ENCODE peak calls at places on chromosomes 11 and 22, in seven cellular contexts. B is neural progenitor cell, V is GM23248, S is HCT116, X is GM23338, N is PC-3, G is MM.1S. Z is an unnamed sample.

GRCh38 chr11:114225662-114226061 is 70.5 kb upstream of the NNMT start:
- DNase-seq in B (no peak), S (no peak), N (no peak), G (no peak), X (no peak), V (no peak), Z (no peak)

GRCh38 chr11:45922425-45923082 is at the start of gene LARGE2:
- DNase-seq in V (no peak), X (peak), S (no peak), N (peak), G (peak), B (peak), Z (peak)

GRCh38 chr11:79030448-79030847 is 410.4 kb downstream of the TENM4 start:
- DNase-seq in N (no peak), B (no peak), G (no peak), V (no peak), S (no peak), X (no peak), Z (no peak)

GRCh38 chr22:46070215-46070721 is 80.1 kb upstream of the PPARA start:
- DNase-seq in V (peak), G (peak), N (peak), S (no peak), X (peak), B (peak), Z (peak)

GRCh38 chr11:104705475-104706195 is 192.6 kb downstream of the CASP12 start:
- DNase-seq in V (no peak), G (peak), X (no peak), B (no peak), S (no peak), N (peak), Z (peak)

GRCh38 chr22:18001040-18001893 is 23.1 kb downstream of the MICAL3 start:
- DNase-seq in B (peak), N (peak), G (peak), V (peak), S (peak), X (peak), Z (peak)

GRCh38 chr11:72378704-72379383 is 55.5 kb downstream of the CLPB start:
- DNase-seq in X (no peak), G (no peak), S (no peak), N (no peak), B (no peak), V (peak), Z (no peak)

GRCh38 chr11:10298342-10298741 is 4.3 kb upstream of the SBF2 start:
- DNase-seq in V (peak), S (no peak), N (peak), X (no peak), B (no peak), G (peak), Z (no peak)

GRCh38 chr11:17786824-17787525 is 52.4 kb downstream of the KCNC1 start:
- DNase-seq in B (peak), N (peak), G (no peak), S (peak), V (peak), X (no peak), Z (no peak)

GRCh38 chr11:44622190-44622650 is 56.8 kb downstream of the CD82 start:
- DNase-seq in S (no peak), V (no peak), N (no peak), G (no peak), X (no peak), B (no peak), Z (no peak)

DNA sequence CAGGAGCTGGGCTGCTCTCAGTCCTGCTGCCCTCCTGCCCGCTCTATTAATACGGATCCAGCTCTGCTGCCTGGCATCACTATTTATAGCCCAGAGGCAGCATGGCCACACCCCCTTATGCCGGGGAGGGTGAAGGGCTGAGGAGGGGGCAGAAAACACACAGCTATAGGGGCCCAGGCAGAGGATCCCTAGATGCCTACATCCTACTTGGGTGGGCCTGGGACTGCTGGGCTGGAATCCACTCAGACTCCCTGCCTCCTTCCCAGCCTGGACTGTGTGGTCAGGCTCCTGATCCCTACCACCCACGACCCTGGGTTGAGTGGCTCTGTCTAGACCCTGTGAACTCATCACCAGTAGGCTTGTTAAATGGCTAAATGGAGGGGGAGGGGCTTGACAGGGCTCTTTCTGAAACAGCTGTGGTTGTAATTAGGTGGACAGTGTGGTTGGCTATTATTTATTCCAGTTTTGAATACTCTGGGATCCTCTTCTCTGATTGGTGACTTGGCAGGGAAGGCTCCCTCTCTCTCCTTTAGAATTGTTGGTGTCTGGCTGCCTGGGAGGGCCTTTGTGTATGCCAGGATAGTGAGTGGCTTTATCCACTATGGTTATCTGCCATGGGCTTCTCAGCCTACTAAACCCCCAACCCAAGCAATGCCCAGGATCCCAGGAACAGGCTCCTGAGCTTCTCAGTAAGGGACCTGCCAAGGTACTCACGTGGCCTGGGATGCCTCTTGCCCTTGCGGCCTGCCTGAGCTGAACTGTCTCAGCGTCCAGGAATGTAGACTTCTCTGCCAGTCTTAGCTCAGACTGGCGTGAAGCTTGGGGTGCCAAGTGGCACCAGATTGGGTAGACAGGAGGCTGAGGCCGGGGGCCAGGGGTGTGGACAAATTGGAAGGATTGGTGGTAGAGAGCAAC is 15.2 kb downstream of the PHLDB1 start:
- DNase-seq in S (peak), G (no peak), B (peak), X (no peak), V (peak), N (peak), Z (no peak)
- TF ChIP-seq EZH2phosphoT487 in S (no peak), G (no peak), B (no peak), X (no peak), V (no peak), N (no peak), Z (no peak)

GRCh38 chr11:707817-708420 is 1.9 kb downstream of the EPS8L2 start:
- DNase-seq in N (peak), G (no peak), S (no peak), V (no peak), X (no peak), B (peak), Z (peak)

GRCh38 chr11:705646-706438 is at the start of gene EPS8L2:
- DNase-seq in S (no peak), V (peak), N (peak), B (peak), X (peak), G (no peak), Z (peak)

GRCh38 chr11:706957-707816 is 1.2 kb downstream of the EPS8L2 start:
- DNase-seq in V (peak), X (peak), G (no peak), B (peak), N (peak), S (no peak), Z (peak)

GRCh38 chr11:704799-705645 is 1.0 kb upstream of the EPS8L2 start:
- DNase-seq in B (no peak), X (no peak), N (peak), G (no peak), S (no peak), V (no peak), Z (peak)

GRCh38 chr11:706439-706956 is 467 bp downstream of the EPS8L2 start:
- DNase-seq in G (no peak), N (peak), S (no peak), B (no peak), V (peak), X (no peak), Z (peak)
- H2AFZ ChIP-seq in G (no peak), N (peak), S (no peak), B (peak), V (peak), X (peak), Z (no peak)

GRCh38 chr11:2420502-2421225 is 20.1 kb downstream of the TSSC4 start:
- DNase-seq in B (peak), S (peak), X (peak), V (peak), G (peak), N (peak), Z (peak)
- TF ChIP-seq EZH2 in B (no peak), S (no peak), X (no peak), V (no peak), G (no peak), N (no peak), Z (no peak)

DNA sequence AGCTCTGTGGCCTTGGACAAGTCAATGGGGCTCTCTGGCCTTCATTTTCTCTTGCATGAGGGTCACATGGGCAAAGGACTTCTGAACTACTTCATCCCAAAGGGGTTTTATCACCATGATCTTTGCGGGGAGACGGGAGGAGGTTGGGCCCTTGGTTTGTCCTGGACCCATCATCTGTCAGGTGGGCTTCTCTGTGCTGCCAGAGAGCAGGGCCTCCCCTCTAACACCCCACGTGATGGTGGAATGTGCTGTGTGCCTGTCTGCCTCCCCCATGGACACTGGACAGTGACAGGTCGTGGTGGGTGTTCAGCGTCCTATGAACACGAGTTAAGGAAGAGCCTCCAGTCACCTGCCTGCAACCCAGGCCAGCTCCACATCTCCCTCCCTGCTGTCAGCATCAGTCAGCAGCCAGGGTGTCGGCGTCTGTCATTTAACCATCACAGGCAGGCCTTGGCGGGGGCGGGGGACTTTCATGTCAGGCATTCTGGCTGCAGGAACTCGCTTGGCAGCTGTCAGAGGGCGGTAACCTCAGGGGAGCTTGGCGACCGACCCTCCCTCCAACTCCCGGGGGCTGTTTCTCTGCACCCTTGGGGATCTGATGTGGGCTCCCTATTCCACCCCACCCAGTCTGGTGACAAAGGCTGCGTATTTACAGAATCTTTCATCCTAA is 2.6 kb upstream of the SUN2 start:
- DNase-seq in X (no peak), B (no peak), N (no peak), V (no peak), S (no peak), G (no peak), Z (no peak)
- TF ChIP-seq EZH2phosphoT487 in X (no peak), B (no peak), N (no peak), V (no peak), S (no peak), G (no peak), Z (no peak)

DNA sequence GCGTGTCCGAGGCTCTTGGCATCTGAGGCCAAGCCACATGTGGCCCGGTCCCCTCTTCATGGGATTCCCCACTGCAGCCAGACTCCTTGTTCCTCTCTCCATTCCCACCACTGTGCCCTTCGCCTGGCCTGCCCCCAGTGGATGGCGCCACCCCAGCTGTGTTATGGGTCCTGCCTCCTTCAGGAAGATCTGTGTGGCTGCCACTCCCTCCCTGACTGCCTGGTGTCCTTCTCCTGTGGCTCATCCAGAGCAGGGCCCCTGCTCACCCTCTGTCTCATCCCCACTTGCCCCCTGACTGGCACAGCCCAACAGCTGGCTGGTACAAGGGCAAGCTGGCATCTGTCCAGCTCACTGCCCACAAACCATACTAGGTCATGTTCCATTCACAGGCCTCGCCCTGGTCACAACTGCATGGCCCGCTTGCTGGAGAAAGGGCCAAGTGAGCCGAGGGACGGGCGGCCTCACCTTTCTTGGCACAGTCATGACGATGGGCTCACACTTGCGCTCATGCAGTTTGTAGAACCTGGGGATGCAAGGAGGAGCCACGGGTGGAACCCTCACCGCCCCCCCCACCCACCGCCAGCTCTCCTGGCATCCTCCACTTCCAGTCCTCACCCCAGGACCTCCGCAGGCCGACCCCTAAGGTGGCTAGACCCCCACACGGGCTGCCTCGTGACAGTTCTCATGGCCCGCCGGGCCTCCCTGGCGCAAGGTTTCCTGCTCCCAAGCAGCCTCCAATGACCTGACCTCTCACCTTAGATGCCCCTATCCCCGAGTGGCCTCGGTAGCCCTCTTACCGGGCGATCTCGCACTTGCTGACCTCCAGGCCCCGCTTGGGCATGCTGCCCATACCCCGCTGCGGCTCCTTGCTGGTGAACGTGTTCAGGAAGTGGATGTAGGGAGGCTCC is 2.1 kb upstream of the PTPRCAP start:
- DNase-seq in N (peak), G (no peak), S (no peak), X (peak), V (peak), B (no peak), Z (no peak)
- H2AFZ ChIP-seq in N (no peak), G (no peak), S (no peak), X (no peak), V (no peak), B (no peak), Z (no peak)

GRCh38 chr11:1746516-1746931 is 3.9 kb downstream of the IFITM10 start:
- DNase-seq in B (no peak), S (no peak), V (no peak), G (no peak), N (no peak), X (no peak), Z (no peak)

GRCh38 chr11:1748467-1749019 is 1.9 kb downstream of the IFITM10 start:
- DNase-seq in B (no peak), S (no peak), V (peak), N (no peak), G (no peak), X (no peak), Z (no peak)

GRCh38 chr11:1746956-1747752 is 3.2 kb downstream of the IFITM10 start:
- DNase-seq in G (no peak), N (no peak), B (no peak), X (no peak), S (no peak), V (no peak), Z (no peak)

GRCh38 chr11:1749020-1749758 is 1.2 kb downstream of the IFITM10 start:
- DNase-seq in S (no peak), X (peak), V (peak), G (no peak), N (no peak), B (peak), Z (peak)

DNA sequence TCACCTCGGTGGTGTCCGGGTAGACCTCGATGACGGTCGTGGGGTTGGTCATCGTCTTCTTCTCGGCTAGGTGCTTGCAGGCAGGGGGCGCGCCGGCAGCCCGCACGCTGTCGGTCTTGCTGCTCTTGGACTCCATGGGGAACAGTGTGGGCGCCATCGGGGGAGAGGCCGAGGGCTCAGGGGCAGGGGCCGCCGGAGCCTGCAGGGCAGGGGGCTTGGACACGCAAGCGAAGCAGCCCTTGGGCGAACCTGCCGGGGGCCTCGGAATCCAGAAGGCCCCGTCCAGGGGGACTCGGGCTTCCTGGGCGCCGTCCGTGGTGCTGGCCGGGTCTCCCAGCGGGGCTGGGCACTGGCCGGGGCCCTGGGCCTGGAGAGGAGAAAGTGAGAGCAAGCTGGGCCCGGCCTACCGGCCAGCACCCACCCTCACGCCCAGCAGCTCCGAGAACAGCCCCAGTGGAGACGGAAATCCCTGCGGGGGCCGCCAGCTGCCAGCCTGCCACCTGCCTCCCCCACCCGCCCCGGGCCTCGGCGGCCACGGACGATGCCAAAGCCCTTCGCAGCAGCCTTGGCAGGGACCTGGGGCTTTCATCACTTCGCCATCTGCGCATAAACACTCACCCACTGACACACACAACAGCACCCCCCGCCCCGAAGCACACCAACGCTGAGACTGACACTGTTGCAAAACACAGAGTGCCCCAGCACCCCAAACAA is 2.5 kb downstream of the IFITM10 start:
- DNase-seq in V (peak), N (no peak), B (no peak), S (no peak), X (no peak), G (no peak), Z (no peak)
- TF ChIP-seq EZH2 in V (no peak), N (no peak), B (no peak), S (no peak), X (no peak), G (no peak), Z (no peak)

DNA sequence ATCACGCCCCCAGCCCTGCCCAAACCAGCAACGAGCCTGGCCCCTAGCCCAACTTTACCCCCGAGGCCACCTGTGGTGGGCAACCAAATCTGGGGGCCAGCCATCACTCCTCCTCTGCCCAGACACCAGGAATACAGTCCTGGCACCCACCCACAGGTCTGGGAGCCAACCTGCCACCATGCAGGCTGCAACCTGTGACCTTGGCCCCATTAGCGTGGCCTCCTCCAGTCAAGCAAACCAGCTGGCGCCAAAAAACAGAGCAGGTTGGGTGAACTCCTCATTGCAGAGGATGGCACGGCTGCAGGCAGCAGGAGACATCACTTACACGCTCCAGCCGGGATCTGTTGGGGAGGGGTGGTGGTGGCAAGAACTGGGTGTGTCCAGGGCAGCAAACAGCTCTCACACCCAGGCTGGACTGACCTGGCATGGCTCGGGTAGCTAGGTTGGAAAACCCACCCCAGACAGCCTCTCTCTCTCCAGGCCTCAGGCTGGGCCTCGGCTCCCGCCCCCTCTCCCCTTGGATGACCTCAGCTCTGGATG is 65.5 kb upstream of the TCF20 start:
- DNase-seq in X (no peak), V (no peak), S (no peak), G (no peak), N (no peak), B (no peak), Z (no peak)
- TF ChIP-seq EZH2phosphoT487 in X (no peak), V (no peak), S (no peak), G (no peak), N (no peak), B (no peak), Z (no peak)

GRCh38 chr11:76577199-76577920 is 93.2 kb downstream of the LRRC32 start:
- DNase-seq in G (no peak), B (no peak), X (no peak), S (no peak), N (peak), V (peak), Z (peak)

GRCh38 chr11:76576166-76576565 is 94.4 kb downstream of the LRRC32 start:
- DNase-seq in G (no peak), V (no peak), B (no peak), N (no peak), X (no peak), S (no peak), Z (no peak)

GRCh38 chr11:76577921-76578654 is 92.5 kb downstream of the LRRC32 start:
- DNase-seq in V (no peak), B (no peak), S (no peak), G (no peak), N (no peak), X (no peak), Z (peak)

GRCh38 chr11:76574879-76575278 is 95.7 kb downstream of the LRRC32 start:
- DNase-seq in N (no peak), X (no peak), V (no peak), S (no peak), B (no peak), G (no peak), Z (no peak)

GRCh38 chr11:76574406-76574805 is 96.1 kb downstream of the LRRC32 start:
- DNase-seq in X (no peak), V (peak), G (no peak), B (no peak), S (no peak), N (no peak), Z (no peak)
- H2AFZ ChIP-seq in X (peak), V (peak), G (no peak), B (no peak), S (no peak), N (no peak), Z (no peak)

Z was measured in hepatocyte.